ENCODE peak calls at places on chromosomes 2 and 18, in four cellular contexts. S is astrocyte of the spinal cord, I is AG09309, C is SK-N-SH. J is an unnamed sample.
A peak's percentile ranks its signal among the peaks of the same experiment; 100 is the strongest.

GRCh38 chr18:7727381-7728076 is 160.4 kb downstream of the PTPRM start:
- DNase-seq in S (no peak), I (no peak), C (no peak), J (no peak)

GRCh38 chr2:65062843-65063242 is 6.6 kb downstream of the CEP68 start:
- DNase-seq in S (no peak), I (no peak), C (no peak), J (no peak)

GRCh38 chr2:1661891-1662605 is 82.3 kb downstream of the PXDN start:
- DNase-seq in S (no peak), I (no peak), C (no peak), J (no peak)

GRCh38 chr18:11323359-11323819 is 174.0 kb upstream of the PIEZO2 start:
- DNase-seq in S (peak; percentile 80), I (no peak), C (no peak), J (peak; percentile 77)

GRCh38 chr2:210654091-210654490 is 97.7 kb downstream of the CPS1 start:
- DNase-seq in S (no peak), I (no peak), C (no peak), J (no peak)

GRCh38 chr18:59172664-59173249 is 33.1 kb downstream of the SEC11C start:
- DNase-seq in S (no peak), I (no peak), C (no peak), J (no peak)

GRCh38 chr2:240955306-240956101 is 42.9 kb upstream of the SNED1 start:
- DNase-seq in S (no peak), I (no peak), C (peak; percentile 41), J (no peak)

GRCh38 chr18:47871288-47871687 is 59.2 kb downstream of the SMAD2 start:
- DNase-seq in S (no peak), I (no peak), C (no peak), J (no peak)

GRCh38 chr2:74036010-74036409 is 51.3 kb downstream of the TET3 start:
- DNase-seq in S (no peak), I (no peak), C (no peak), J (no peak)